ENCODE peak calls at places on chromosome 18, in five cellular contexts. M is cardiac muscle cell, C is heart right ventricle, Q is aorta, T is stomach. H is an unnamed sample. For H3K27me3 and H3K9me3, the result is how much of the 10 kb centered on the place peaks cover.

GRCh38 chr18:62937065-62937464 is 221.7 kb downstream of the PHLPP1 start:
- DNase-seq in M (peak), T (no peak), C (no peak), Q (no peak), H (no peak)

GRCh38 chr18:23887493-23887892 is 127.1 kb upstream of the TTC39C start:
- DNase-seq in T (no peak), M (peak), Q (no peak), C (no peak), H (peak)

GRCh38 chr18:22391571-22392359 is 25.9 kb downstream of the CTAGE1 start:
- DNase-seq in C (no peak), T (no peak), Q (peak), M (peak), H (peak)

GRCh38 chr18:39359636-39360035 is 1794.0 kb upstream of the CELF4 start:
- DNase-seq in Q (no peak), T (no peak), C (no peak), M (no peak), H (no peak)

GRCh38 chr18:63286926-63287325 is 32.6 kb downstream of the BCL2 start:
- DNase-seq in C (no peak), T (no peak), M (no peak), Q (no peak), H (no peak)

GRCh38 chr18:35122586-35123224 is 81.5 kb downstream of the MAPRE2 start:
- DNase-seq in C (no peak), M (no peak), Q (no peak), T (no peak), H (no peak)

GRCh38 chr18:7457276-7457675 is 109.8 kb upstream of the PTPRM start:
- DNase-seq in C (no peak), T (no peak), Q (no peak), M (no peak), H (no peak)

GRCh38 chr18:7566587-7567486 is at the start of gene PTPRM:
- DNase-seq in M (peak), C (peak), Q (peak), T (peak), H (peak)

GRCh38 chr18:36708366-36708765 is 120.4 kb downstream of the TPGS2 start:
- DNase-seq in C (no peak), Q (no peak), M (no peak), T (no peak), H (no peak)

GRCh38 chr18:51275712-51276473 is 78.4 kb upstream of the MEX3C start:
- DNase-seq in C (peak), T (peak), Q (no peak), M (peak), H (no peak)

GRCh38 chr18:26764584-26764983 is 100.9 kb downstream of the AQP4 start:
- DNase-seq in M (no peak), T (no peak), Q (no peak), C (no peak), H (no peak)

GRCh38 chr18:11963991-11964484 is 17.3 kb upstream of the IMPA2 start:
- DNase-seq in T (no peak), M (peak), Q (no peak), C (no peak), H (peak)

GRCh38 chr18:24540896-24541295 is 80.5 kb downstream of the HRH4 start:
- DNase-seq in C (no peak), Q (no peak), T (no peak), M (no peak), H (no peak)

GRCh38 chr18:62436636-62437519 is 85.9 kb upstream of the ZCCHC2 start:
- DNase-seq in Q (peak), M (peak), T (peak), C (peak), H (peak)

GRCh38 chr18:80247403-80247916 is at the start of gene PARD6G:
- DNase-seq in Q (peak), T (peak), M (peak), C (peak), H (peak)

GRCh38 chr18:56233595-56233994 is 404.8 kb downstream of the TXNL1 start:
- DNase-seq in C (no peak), M (peak), T (no peak), Q (peak), H (peak)

GRCh38 chr18:74476154-74476553 is 19.0 kb upstream of the DIPK1C start:
- DNase-seq in T (no peak), Q (no peak), M (peak), C (peak), H (peak)

GRCh38 chr18:55345103-55345950 is 242.7 kb downstream of the TCF4 start:
- DNase-seq in M (no peak), Q (no peak), T (no peak), C (no peak), H (no peak)

GRCh38 chr18:37546651-37547050 is 18.9 kb downstream of the CELF4 start:
- DNase-seq in T (no peak), Q (no peak), C (no peak), M (no peak), H (no peak)

GRCh38 chr18:21090680-21091079 is 20.9 kb downstream of the ROCK1 start:
- DNase-seq in T (no peak), C (no peak), Q (no peak), M (no peak), H (no peak)

GRCh38 chr18:63683152-63683551 is 19.6 kb upstream of the SERPINB11 start:
- DNase-seq in M (peak), C (no peak), T (peak), Q (no peak), H (no peak)

GRCh38 chr18:74546007-74546406 is 11.7 kb downstream of the CNDP1 start:
- DNase-seq in Q (no peak), C (no peak), T (no peak), M (no peak), H (no peak)

DNA sequence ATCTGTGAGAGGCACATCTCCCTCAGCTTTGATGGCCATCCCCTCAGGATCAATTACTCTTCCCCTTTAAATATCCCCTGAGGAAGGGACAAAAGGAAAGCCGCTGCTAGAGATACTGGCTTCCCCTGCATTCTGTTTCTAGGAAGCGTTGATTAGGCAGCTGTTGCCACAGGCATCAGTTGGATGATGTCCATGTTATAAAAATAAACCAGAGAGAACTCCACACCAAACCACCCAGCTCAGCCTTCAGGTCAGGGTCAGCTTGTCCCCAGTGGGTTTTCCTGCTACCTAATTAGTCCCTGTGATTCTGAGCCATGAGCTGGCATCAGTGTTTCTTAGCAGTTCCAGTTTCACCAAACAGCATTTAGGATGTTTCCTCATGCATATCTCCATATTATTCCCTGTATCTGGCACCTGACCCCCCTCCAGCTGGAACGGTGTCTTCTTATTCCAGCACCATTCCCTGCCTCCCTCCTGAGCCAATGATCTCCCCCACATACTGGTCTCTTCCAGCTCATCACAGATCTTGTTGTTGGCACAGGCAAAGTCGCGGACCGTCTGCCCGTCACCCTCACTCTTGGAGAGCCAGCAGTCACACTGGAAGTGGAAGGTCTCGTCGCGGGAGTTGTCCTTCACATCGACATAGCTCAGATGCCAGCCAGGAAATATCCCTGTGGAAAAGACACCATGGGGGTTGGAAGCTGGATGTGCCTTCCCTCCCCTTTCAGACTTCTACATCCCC is 168.4 kb downstream of the LOXHD1 start:
- DNase-seq in Q (no peak), T (no peak), M (no peak), C (no peak), H (no peak)
- H3K27me3 ChIP-seq in Q (under half), T (under half), M (under half), C (under half), H (under half)

GRCh38 chr18:78127041-78127440 is 852.6 kb upstream of the SALL3 start:
- DNase-seq in Q (no peak), C (no peak), T (no peak), M (no peak), H (no peak)

GRCh38 chr18:78126106-78126505 is 853.5 kb upstream of the SALL3 start:
- DNase-seq in C (no peak), Q (no peak), T (no peak), M (no peak), H (no peak)

GRCh38 chr18:78123144-78123909 is 856.3 kb upstream of the SALL3 start:
- DNase-seq in T (no peak), M (no peak), C (no peak), Q (no peak), H (no peak)

GRCh38 chr18:78123926-78124797 is 855.5 kb upstream of the SALL3 start:
- DNase-seq in Q (no peak), C (no peak), M (no peak), T (no peak), H (no peak)

GRCh38 chr18:78125497-78125896 is 854.1 kb upstream of the SALL3 start:
- DNase-seq in M (no peak), T (no peak), Q (no peak), C (no peak), H (no peak)
- H3K9me3 ChIP-seq in M (under half), T (under half), Q (under half), C (under half), H (under half)

GRCh38 chr18:58279504-58280158 is 235.6 kb downstream of the NEDD4L start:
- DNase-seq in Q (no peak), T (no peak), C (no peak), M (no peak), H (no peak)

GRCh38 chr18:58272779-58273500 is 228.9 kb downstream of the NEDD4L start:
- DNase-seq in C (no peak), T (no peak), Q (no peak), M (no peak), H (no peak)

GRCh38 chr18:58277457-58277739 is 233.4 kb downstream of the NEDD4L start:
- DNase-seq in M (no peak), Q (no peak), C (no peak), T (no peak), H (no peak)

GRCh38 chr18:58280159-58280540 is 236.1 kb downstream of the NEDD4L start:
- DNase-seq in Q (no peak), C (no peak), T (no peak), M (no peak), H (no peak)

GRCh38 chr18:58276640-58277456 is 232.8 kb downstream of the NEDD4L start:
- DNase-seq in C (no peak), M (no peak), Q (no peak), T (peak), H (no peak)
- H3K27me3 ChIP-seq in C (under half), M (under half), Q (under half), T (under half), H (under half)

DNA sequence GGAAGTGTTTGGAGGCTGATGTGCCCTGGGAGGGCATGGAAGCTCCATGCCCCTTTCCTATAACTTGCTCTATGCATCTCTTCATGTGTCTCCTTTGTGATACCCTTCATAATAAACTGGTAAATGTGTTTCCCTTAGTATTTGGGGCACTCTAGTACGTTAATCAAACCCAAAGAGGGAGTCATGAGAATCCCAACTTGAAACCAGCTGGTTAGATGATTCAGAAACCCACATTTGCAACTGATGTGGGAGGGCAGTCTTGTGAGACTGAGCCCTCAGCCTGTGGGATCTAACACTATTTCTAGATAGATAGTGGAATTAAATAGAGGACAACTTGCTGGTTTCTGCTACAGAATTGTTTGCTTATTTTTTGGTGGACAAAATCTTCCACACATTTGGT is 20.3 kb downstream of the ANKRD30B start:
- DNase-seq in C (no peak), T (no peak), Q (no peak), M (no peak), H (no peak)
- H3K9me3 ChIP-seq in C (under half), T (under half), Q (under half), M (under half), H (under half)

GRCh38 chr18:28690836-28691835 is 514.2 kb upstream of the CDH2 start:
- DNase-seq in Q (no peak), T (no peak), C (no peak), M (peak), H (no peak)

GRCh38 chr18:28684746-28685145 is 507.8 kb upstream of the CDH2 start:
- DNase-seq in M (no peak), Q (no peak), C (no peak), T (no peak), H (no peak)

GRCh38 chr18:28690100-28690499 is 513.2 kb upstream of the CDH2 start:
- DNase-seq in Q (no peak), C (no peak), T (no peak), M (no peak), H (no peak)

GRCh38 chr18:28692337-28692736 is 515.4 kb upstream of the CDH2 start:
- DNase-seq in C (no peak), Q (no peak), T (no peak), M (no peak), H (no peak)

GRCh38 chr18:28689591-28689990 is 512.7 kb upstream of the CDH2 start:
- DNase-seq in Q (no peak), M (no peak), C (no peak), T (no peak), H (no peak)
- H3K27me3 ChIP-seq in Q (under half), M (under half), C (under half), T (under half), H (under half)

GRCh38 chr18:45171575-45172225 is 443.6 kb upstream of the SLC14A2 start:
- DNase-seq in M (peak), Q (no peak), T (no peak), C (no peak), H (peak)
- H3K9me3 ChIP-seq in M (under half), Q (under half), T (under half), C (under half), H (under half)

GRCh38 chr18:9708057-9708881 is at the start of gene RAB31:
- DNase-seq in Q (peak), M (peak), T (peak), C (peak), H (peak)
- H3K27me3 ChIP-seq in Q (under half), M (under half), T (under half), C (under half), H (under half)

DNA sequence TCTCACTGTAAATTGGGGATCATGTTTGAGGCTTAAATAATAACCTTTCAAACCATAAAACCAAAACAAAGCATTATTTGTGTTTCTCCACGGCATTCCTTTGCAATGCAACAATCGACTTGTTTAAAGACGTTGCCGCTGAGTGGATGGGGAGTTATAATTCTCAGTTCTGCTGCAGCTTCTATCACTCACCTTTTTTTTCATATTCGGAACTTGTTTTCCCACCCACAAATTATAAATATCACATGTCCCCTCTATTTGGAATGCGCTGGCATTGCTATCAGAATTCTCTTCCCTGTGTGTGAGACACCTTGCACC is 372.8 kb upstream of the SMIM21 start:
- DNase-seq in Q (no peak), M (no peak), T (no peak), C (no peak), H (no peak)
- H3K9me3 ChIP-seq in Q (under half), M (under half), T (under half), C (under half), H (under half)

DNA sequence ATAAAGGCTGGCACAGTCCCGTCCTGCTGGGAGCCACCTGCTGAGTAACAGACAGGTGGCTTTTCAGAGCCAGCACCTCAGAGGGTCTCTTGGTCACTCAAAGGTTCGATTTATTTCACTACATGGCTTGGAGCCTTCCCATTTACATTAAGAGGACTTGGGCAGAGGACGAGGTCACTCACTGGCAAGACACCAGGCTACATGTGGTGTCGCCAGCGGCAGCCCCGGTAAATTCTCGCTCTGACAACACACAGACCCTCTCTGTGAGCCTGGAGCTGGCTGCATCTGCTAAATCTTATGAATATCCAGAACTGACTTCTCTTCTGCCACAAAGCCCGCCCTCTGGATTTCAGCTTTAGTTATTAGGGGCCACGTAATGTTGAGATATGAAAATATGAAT is 254.7 kb downstream of the VAPA start:
- DNase-seq in T (no peak), M (no peak), C (no peak), Q (no peak), H (no peak)
- H3K27me3 ChIP-seq in T (under half), M (under half), C (under half), Q (under half), H (under half)

GRCh38 chr18:72504866-72505265 is 39.3 kb downstream of the CBLN2 start:
- DNase-seq in T (no peak), Q (no peak), M (no peak), C (no peak), H (no peak)
- H3K9me3 ChIP-seq in T (under half), Q (under half), M (under half), C (under half), H (under half)